ENCODE peak calls at places on chromosomes 4 and X, in four cellular contexts. F is HCT116, P is ovary, J is right lobe of liver. W is an unnamed sample.

GRCh38 chrX:38612281-38612680 is 50.9 kb downstream of the TSPAN7 start:
- DNase-seq in F (no peak), P (no peak), J (no peak), W (no peak)

GRCh38 chrX:12825801-12826200 is 34.6 kb downstream of the PRPS2 start:
- DNase-seq in F (peak), P (no peak), J (no peak), W (no peak)

GRCh38 chr4:154998773-154999172 is 209.7 kb upstream of the NPY2R start:
- DNase-seq in F (no peak), P (no peak), J (no peak), W (no peak)

GRCh38 chr4:48405924-48406323 is 64.6 kb downstream of the SLAIN2 start:
- DNase-seq in F (no peak), P (no peak), J (no peak), W (no peak)

GRCh38 chrX:39973810-39974209 is 123.9 kb downstream of the BCOR start:
- DNase-seq in F (no peak), P (no peak), J (no peak), W (no peak)

GRCh38 chrX:34848281-34848680 is 94.3 kb upstream of the FAM47B start:
- DNase-seq in F (no peak), P (no peak), J (no peak), W (no peak)

GRCh38 chr4:24722026-24722568 is 73.3 kb upstream of the SOD3 start:
- DNase-seq in F (no peak), P (no peak), J (no peak), W (no peak)

GRCh38 chr4:184854673-184855072 is 28.9 kb upstream of the ACSL1 start:
- DNase-seq in F (no peak), P (no peak), J (no peak), W (no peak)

GRCh38 chr4:1516881-1517480 is 110.7 kb upstream of the NKX1-1 start:
- DNase-seq in F (no peak), P (no peak), J (no peak), W (no peak)

GRCh38 chrX:30570505-30570904 is 7.1 kb downstream of the TASL start:
- DNase-seq in F (peak), P (no peak), J (no peak), W (no peak)

GRCh38 chr4:179755322-179755721 is 2313.1 kb upstream of the AGA start:
- DNase-seq in F (no peak), P (no peak), J (no peak), W (no peak)

GRCh38 chrX:103464071-103464773 is 55.1 kb downstream of the RAB40A start:
- DNase-seq in F (peak), P (peak), J (no peak), W (no peak)

GRCh38 chr4:71648923-71649322 is 135.0 kb downstream of the GC start:
- DNase-seq in F (no peak), P (no peak), J (no peak), W (no peak)

GRCh38 chr4:89305712-89306437 is 1.7 kb downstream of the GPRIN3 start:
- DNase-seq in F (no peak), P (no peak), J (no peak), W (no peak)

GRCh38 chr4:118760092-118760491 is 74.9 kb downstream of the METTL14 start:
- DNase-seq in F (no peak), P (no peak), J (no peak), W (no peak)

GRCh38 chr4:118761387-118762016 is 74.4 kb downstream of the SEC24D start:
- DNase-seq in F (no peak), P (no peak), J (no peak), W (no peak)

GRCh38 chr4:118760493-118760892 is 75.3 kb downstream of the METTL14 start:
- DNase-seq in F (no peak), P (no peak), J (no peak), W (no peak)

GRCh38 chr4:118762753-118763477 is 73.0 kb downstream of the SEC24D start:
- DNase-seq in F (no peak), P (no peak), J (no peak), W (no peak)

DNA sequence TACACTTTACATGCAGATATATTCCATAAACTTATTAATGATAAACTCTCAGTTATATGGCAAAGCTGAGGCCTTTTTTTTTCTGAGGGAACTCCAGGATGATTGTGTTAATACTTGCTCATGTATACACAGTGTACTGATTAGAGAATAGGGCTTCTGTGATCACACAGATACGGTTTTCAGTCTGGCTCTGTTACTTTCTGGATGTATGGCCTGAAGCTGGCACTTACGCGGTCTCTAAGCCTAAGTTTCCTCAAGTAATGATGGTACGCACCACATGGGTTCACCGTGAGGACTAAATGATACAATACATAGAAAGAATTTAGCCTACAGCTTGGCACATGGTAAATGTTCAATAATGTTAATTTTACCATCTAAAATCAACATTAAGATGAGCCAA is 73.8 kb downstream of the SEC24D start:
- DNase-seq in F (no peak), P (no peak), J (no peak), W (no peak)
- TF ChIP-seq CTCF in F (no peak), P (no peak), J (no peak), W (no peak)

DNA sequence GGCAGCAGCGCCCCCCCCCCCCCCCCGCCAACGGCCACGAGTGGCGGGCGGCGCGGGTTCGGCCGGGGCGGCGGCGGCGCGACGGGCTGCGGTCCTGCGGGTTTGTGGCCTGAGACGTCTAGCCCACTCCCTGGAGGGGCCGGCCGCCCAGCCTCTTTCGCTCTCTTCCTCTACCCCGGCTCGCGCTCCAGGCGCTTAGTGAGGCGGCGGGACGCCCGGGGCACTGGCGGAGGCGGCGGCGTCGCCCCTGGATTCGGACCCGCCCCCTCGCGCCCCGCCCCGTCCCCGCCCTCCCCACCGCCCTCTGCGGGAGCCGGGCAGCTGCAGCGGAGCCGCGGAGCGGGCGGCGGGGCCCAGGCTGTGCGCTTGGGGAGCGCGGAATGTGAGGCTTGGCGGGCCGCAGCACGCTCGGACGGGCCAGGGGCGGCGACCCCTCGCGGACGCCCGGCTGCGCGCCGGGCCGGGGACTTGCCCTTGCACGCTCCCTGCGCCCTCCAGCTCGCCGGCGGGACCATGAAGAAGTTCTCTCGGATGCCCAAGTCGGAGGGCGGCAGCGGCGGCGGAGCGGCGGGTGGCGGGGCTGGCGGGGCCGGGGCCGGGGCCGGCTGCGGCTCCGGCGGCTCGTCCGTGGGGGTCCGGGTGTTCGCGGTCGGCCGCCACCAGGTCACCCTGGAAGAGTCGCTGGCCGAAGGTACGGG is at the start of gene BMP2K:
- DNase-seq in F (peak), P (peak), J (peak), W (peak)
- TF ChIP-seq POLR2A in F (no peak), P (peak), J (peak), W (peak)

GRCh38 chrX:133923548-133923947 is 61.8 kb downstream of the GPC3 start:
- DNase-seq in F (no peak), P (no peak), J (no peak), W (no peak)

GRCh38 chrX:133921084-133921483 is 64.3 kb downstream of the GPC3 start:
- DNase-seq in F (no peak), P (no peak), J (no peak), W (no peak)

GRCh38 chrX:133922390-133922772 is 63.0 kb downstream of the GPC3 start:
- DNase-seq in F (no peak), P (no peak), J (no peak), W (no peak)

GRCh38 chrX:133923113-133923512 is 62.3 kb downstream of the GPC3 start:
- DNase-seq in F (no peak), P (no peak), J (no peak), W (no peak)

DNA sequence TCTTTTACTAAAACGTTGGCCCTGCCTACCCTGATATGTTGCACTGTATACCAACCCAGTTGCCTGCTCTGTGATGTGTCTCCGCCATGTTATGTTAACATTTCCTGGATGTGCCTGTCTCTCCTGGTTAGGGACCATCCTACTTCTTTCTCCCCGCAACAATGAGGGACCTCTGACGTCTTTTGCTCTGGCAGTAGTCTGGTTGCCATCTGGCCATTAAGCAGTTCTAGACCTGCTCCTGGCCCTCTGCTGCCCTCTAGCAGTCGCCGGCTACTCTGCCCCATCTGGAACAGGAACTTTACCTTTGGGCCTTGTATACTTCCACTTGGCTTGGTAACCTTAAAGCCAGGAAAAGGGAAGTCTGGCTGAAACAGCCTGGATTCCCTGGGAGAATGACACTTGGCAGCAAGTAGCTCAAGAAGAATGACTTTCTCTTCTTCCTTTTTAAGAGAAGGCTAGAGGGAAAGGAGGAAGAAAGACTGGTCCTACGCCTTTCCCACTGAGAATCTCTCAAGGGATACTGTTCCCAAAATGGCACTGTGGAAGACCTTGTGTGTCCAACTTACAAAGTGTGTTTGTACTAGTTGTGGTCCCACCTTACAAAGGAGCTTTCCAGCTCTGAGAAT is 63.5 kb downstream of the GPC3 start:
- DNase-seq in F (peak), P (no peak), J (peak), W (no peak)
- TF ChIP-seq CTCF in F (peak), P (no peak), J (peak), W (peak)

GRCh38 chr4:139084425-139085093 is 69.0 kb downstream of the NOCT start:
- DNase-seq in F (no peak), P (no peak), J (no peak), W (no peak)

GRCh38 chr4:139085141-139085540 is 69.6 kb downstream of the NOCT start:
- DNase-seq in F (no peak), P (no peak), J (no peak), W (no peak)

GRCh38 chr4:139082750-139083532 is 67.4 kb downstream of the NOCT start:
- DNase-seq in F (peak), P (peak), J (peak), W (peak)

GRCh38 chr4:139078926-139079325 is 63.3 kb downstream of the NOCT start:
- DNase-seq in F (no peak), P (no peak), J (no peak), W (no peak)

DNA sequence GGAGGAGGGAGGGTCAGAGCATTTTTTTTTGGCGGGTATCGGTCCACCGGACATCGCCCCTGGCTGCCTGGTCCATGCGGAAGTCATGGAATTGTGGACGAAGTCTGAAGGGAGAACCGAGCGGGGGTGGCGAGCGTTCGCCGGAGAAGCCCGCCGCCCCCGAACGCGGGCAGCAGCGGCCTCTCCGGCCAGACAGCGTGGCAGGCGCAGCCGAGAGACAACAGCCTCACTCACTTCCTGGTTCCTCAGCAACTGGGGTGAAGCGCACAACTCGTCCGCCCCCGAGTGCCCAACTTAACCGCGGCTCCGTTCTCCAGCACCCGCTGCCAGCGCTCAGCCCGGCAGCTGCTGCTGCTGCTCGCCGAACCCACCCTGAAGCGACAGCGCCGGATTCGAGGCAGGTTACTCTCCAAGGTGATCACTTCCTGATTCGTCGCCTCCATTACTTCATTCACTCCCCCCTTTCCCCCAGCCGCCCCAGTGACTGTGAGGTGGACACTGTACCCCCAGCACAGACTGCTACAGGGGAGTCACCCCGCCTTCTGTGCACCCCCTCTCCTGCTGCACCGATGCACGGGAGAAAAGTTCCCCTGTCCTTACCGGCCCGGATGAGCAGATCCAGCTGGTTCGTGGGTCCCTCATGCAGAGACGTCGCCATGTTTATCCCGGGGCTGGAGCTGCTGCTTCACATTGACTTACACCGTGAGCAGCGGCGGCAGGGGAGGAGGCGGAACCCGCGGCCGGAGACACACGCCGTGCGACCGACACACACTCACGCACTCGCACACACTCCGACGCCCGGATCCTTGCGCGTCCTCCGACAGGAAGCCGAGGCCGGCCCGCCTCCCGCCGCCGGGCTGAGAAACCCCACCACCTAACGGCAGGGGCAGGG is 68.2 kb downstream of the NOCT start:
- DNase-seq in F (peak), P (peak), J (peak), W (peak)
- TF ChIP-seq POLR2A in F (no peak), P (no peak), J (peak), W (peak)

GRCh38 chr4:39480251-39480650 is 21.4 kb downstream of the LIAS start:
- DNase-seq in F (no peak), P (no peak), J (no peak), W (no peak)
- TF ChIP-seq CTCF in F (no peak), P (no peak), J (no peak), W (no peak)